ENCODE peak calls at places on chromosomes 4 and X, in nine cellular contexts. L is left lung; I is CD4-positive, alpha-beta memory T cell; E is CD8-positive, alpha-beta memory T cell; D is PC-3; F is upper lobe of right lung; K is AG04449; Y is Peyer's patch; P is H7. C is an unnamed sample.
A peak's percentile ranks its signal among the peaks of the same experiment; 100 is the strongest.

GRCh38 chr4:13378973-13379759 is 105.0 kb downstream of the RAB28 start:
- DNase-seq in L (no peak), I (no peak), E (no peak), D (no peak), F (no peak), K (no peak), Y (no peak), P (no peak), C (no peak)

GRCh38 chr4:7144374-7145290 is 47.7 kb upstream of the SORCS2 start:
- DNase-seq in L (no peak), I (no peak), E (no peak), D (no peak), F (no peak), K (no peak), Y (no peak), P (peak; percentile 42), C (no peak)

GRCh38 chrX:19747672-19748610 is 139.5 kb downstream of the SH3KBP1 start:
- DNase-seq in L (peak; percentile 58), I (peak; percentile 83), E (peak; percentile 58), D (no peak), F (no peak), K (no peak), Y (peak; percentile 76), P (no peak), C (no peak)

GRCh38 chr4:109079731-109080130 is 222.7 kb downstream of the COL25A1 start:
- DNase-seq in L (no peak), I (no peak), E (no peak), D (peak; percentile 4), F (no peak), K (no peak), Y (no peak), P (no peak), C (peak; percentile 1)

GRCh38 chr4:186040316-186040715 is 28.6 kb upstream of the TLR3 start:
- DNase-seq in L (no peak), I (no peak), E (no peak), D (no peak), F (no peak), K (no peak), Y (no peak), P (no peak), C (no peak)

GRCh38 chrX:48021026-48021900 is 14.5 kb downstream of the SPACA5 start:
- DNase-seq in L (peak; percentile 74), I (peak; percentile 87), E (peak; percentile 62), D (peak; percentile 68), F (peak; percentile 85), K (peak; percentile 34), Y (peak; percentile 70), P (peak; percentile 69), C (peak; percentile 84)

GRCh38 chr4:56129431-56129861 is 180.7 kb downstream of the CEP135 start:
- DNase-seq in L (no peak), I (no peak), E (no peak), D (peak; percentile 68), F (peak; percentile 75), K (no peak), Y (no peak), P (peak; percentile 19), C (no peak)

GRCh38 chrX:118847676-118848075 is 24.1 kb downstream of the ZCCHC12 start:
- DNase-seq in L (no peak), I (peak; percentile 51), E (no peak), D (peak; percentile 80), F (no peak), K (no peak), Y (no peak), P (peak; percentile 72), C (peak; percentile 41)

GRCh38 chr4:168486961-168487820 is 6.9 kb upstream of the DDX60L start:
- DNase-seq in L (no peak), I (no peak), E (no peak), D (peak; percentile 86), F (no peak), K (no peak), Y (no peak), P (no peak), C (peak; percentile 49)

GRCh38 chrX:131895002-131895401 is 128.1 kb upstream of the STK26 start:
- DNase-seq in L (no peak), I (no peak), E (no peak), D (peak; percentile 80), F (no peak), K (no peak), Y (no peak), P (no peak), C (peak; percentile 6)
- H3K4me3 ChIP-seq in L (no peak overlapping the region), I (no peak overlapping the region), E (no peak overlapping the region), D (no peak overlapping the region), F (no peak overlapping the region), K (no peak overlapping the region), Y (no peak overlapping the region), P (no peak overlapping the region), C (no peak overlapping the region)

GRCh38 chr4:83504974-83505373 is 20.1 kb upstream of the ABRAXAS1 start:
- DNase-seq in L (no peak), I (no peak), E (no peak), D (no peak), F (no peak), K (no peak), Y (no peak), P (no peak), C (no peak)

GRCh38 chr4:83504544-83504943 is 19.6 kb upstream of the ABRAXAS1 start:
- DNase-seq in L (no peak), I (no peak), E (no peak), D (no peak), F (no peak), K (no peak), Y (no peak), P (no peak), C (no peak)

GRCh38 chr4:83498187-83498586 is 13.3 kb upstream of the ABRAXAS1 start:
- DNase-seq in L (no peak), I (no peak), E (no peak), D (no peak), F (no peak), K (no peak), Y (no peak), P (no peak), C (no peak)

DNA sequence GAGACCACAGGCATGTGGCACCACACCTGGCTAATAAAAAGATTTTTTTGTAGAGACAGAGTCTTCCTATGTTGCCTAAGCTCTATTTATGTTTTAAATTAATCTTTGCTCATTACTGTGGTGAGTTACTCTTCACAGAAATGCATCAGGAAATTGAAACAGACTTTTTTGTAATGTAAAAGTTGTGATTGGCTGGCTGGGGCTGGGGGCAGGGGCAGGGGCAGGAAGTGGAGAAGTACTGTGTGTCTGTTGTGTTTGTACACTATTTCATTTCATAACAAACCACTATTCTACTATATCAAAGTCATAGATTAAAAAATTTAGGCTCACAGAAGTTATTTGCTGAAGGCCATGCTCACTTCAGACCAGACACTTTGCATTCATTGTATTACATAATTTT is 19.1 kb upstream of the ABRAXAS1 start:
- DNase-seq in L (no peak), I (peak; percentile 26), E (no peak), D (no peak), F (no peak), K (no peak), Y (no peak), P (no peak), C (no peak)
- H3K4me3 ChIP-seq in L (no peak overlapping the region), I (no peak overlapping the region), E (peak overlapping the region; percentile 5), D (no peak overlapping the region), F (no peak overlapping the region), K (no peak overlapping the region), Y (no peak overlapping the region), P (no peak overlapping the region), C (no peak overlapping the region)

DNA sequence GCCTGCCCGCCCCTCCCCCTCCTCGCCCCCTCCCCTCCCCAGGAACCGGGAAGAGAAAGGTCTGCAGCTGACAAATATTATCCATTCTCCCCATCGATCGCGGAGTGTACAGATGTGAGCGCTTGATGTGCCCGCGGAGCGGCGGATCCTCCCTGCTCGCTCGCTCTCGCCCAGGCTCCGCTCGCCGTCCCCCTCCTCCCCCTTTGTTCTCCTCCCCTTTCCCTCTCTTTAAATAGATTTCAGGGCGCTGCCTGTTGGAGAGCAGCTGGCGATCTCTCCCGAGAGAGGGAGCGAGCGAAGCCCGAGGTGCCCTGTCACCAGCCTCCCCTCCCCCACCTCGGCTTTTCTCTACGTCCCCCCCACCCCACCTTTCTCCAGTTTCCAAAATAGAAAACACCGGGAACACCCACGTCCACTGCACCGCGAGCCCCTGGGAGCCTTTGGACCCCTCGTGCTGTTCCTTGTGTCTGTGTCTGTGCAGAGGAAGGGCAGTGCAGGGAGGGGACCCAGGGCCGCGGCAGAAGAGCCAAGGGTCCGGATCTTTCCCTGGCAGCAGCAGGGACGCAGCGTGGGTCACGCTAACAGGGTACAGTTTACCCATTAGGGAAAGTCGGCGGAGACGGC is 56.6 kb upstream of the BCOR start:
- DNase-seq in L (no peak), I (no peak), E (no peak), D (peak; percentile 40), F (no peak), K (no peak), Y (no peak), P (peak; percentile 93), C (no peak)
- H3K4me3 ChIP-seq in L (peak overlapping the region; percentile 37), I (peak overlapping the region; percentile 35), E (peak overlapping the region; percentile 56), D (peak overlapping the region; percentile 84), F (peak overlapping the region; percentile 45), K (peak overlapping the region; percentile 36), Y (peak overlapping the region; percentile 59), P (peak overlapping the region; percentile 61), C (peak overlapping the region; percentile 39)

GRCh38 chrX:11349661-11350337 is 56.6 kb downstream of the AMELX start:
- DNase-seq in L (no peak), I (no peak), E (no peak), D (no peak), F (no peak), K (no peak), Y (no peak), P (no peak), C (no peak)

GRCh38 chrX:11355259-11355909 is 62.2 kb downstream of the AMELX start:
- DNase-seq in L (no peak), I (no peak), E (no peak), D (no peak), F (no peak), K (no peak), Y (no peak), P (no peak), C (no peak)

GRCh38 chrX:11352296-11352741 is 59.1 kb downstream of the AMELX start:
- DNase-seq in L (no peak), I (no peak), E (no peak), D (peak; percentile 6), F (no peak), K (no peak), Y (no peak), P (no peak), C (no peak)

GRCh38 chrX:11349020-11349419 is 55.8 kb downstream of the AMELX start:
- DNase-seq in L (no peak), I (no peak), E (no peak), D (no peak), F (no peak), K (no peak), Y (no peak), P (no peak), C (no peak)

DNA sequence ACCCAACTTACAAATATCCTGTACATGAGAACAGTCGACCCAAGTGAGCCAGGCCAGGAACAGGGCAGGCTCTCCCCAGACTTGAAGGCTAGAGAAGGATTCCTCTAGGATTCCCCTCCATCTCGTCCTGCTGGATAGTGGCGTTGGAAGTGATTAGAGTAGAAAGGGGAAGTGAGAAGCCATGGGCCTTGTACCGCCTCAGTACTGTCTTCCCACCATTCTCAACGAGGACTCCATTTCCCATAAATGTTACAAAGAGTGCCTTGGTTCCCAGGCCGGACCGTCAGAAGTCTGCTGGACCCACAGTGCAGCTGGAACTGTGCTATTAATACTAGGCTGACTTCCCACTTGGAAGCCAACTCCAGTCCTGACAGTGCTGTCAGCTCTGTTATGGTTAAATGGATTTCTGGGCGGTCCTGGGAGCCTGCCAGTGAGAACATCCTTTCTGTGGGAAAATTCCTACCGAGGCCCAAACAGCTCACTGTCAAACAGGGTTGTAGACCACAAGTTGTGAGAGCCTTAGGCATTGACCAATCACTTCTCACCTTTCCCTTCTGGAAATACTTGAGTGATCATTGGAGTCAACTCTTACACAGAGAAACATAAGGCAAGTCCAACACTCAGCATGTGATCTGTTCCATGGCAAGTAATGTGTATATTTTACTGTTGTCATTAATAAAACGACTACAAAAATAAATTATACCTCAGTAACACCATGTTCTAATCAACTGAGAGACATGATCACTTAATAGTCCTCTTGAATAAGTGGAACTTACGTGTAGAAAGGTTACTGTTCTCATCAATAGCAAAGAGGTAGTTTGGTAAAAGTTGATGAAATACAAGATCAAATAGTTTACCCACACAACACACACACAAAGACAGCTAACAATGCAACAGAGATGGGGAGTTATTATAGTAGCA is 58.4 kb downstream of the AMELX start:
- DNase-seq in L (no peak), I (no peak), E (no peak), D (no peak), F (no peak), K (no peak), Y (peak; percentile 17), P (no peak), C (peak; percentile 77)
- H3K4me3 ChIP-seq in L (no peak overlapping the region), I (no peak overlapping the region), E (no peak overlapping the region), D (no peak overlapping the region), F (no peak overlapping the region), K (no peak overlapping the region), Y (no peak overlapping the region), P (no peak overlapping the region), C (no peak overlapping the region)